ENCODE peak calls at places on chromosomes 12 and 14, in six cellular contexts. F is midbrain; R is activated T-helper 9 cell treated with anti-CD3 and anti-CD28 coated beads, Interleukin-2, amount 50 U/mL, for 16 hours; E is pancreas; Y is myocyte; Z is HT-29. S is an unnamed sample.

GRCh38 chr12:70648191-70648590 is 11.0 kb upstream of the PTPRB start:
- DNase-seq in Z (no peak), R (no peak), E (no peak), Y (peak; percentile 29), F (no peak), S (no peak)

GRCh38 chr14:49220492-49220891 is 365.7 kb downstream of the RPS29 start:
- DNase-seq in Y (no peak), F (no peak), E (no peak), Z (no peak), R (no peak), S (no peak)

GRCh38 chr14:71686677-71687076 is 245.6 kb upstream of the RGS6 start:
- DNase-seq in F (no peak), E (no peak), Y (no peak), R (no peak), Z (no peak), S (no peak)

GRCh38 chr12:81081726-81082125 is 3.8 kb downstream of the ACSS3 start:
- DNase-seq in Z (no peak), E (no peak), Y (no peak), R (no peak), F (no peak), S (no peak)

GRCh38 chr12:96132819-96133218 is 61.4 kb upstream of the ELK3 start:
- DNase-seq in R (no peak), E (no peak), Y (no peak), Z (peak; percentile 22), F (no peak), S (no peak)

GRCh38 chr14:73344304-73344703 is 107.0 kb downstream of the PAPLN start:
- DNase-seq in F (no peak), Y (no peak), Z (no peak), R (no peak), E (no peak), S (no peak)

GRCh38 chr12:68893741-68894140 is 39.2 kb downstream of the CPM start:
- DNase-seq in R (no peak), Z (no peak), Y (no peak), F (no peak), E (no peak), S (no peak)

GRCh38 chr14:80215756-80216581 is 4.7 kb upstream of the DIO2 start:
- DNase-seq in Z (no peak), Y (peak; percentile 98), R (no peak), E (no peak), F (no peak), S (peak; percentile 72)

GRCh38 chr14:92586966-92587365 is 73.4 kb downstream of the RIN3 start:
- DNase-seq in Z (no peak), R (no peak), Y (no peak), F (no peak), E (no peak), S (no peak)

GRCh38 chr14:21278632-21279031 is 1.3 kb upstream of the RPGRIP1 start:
- DNase-seq in Y (no peak), Z (no peak), F (no peak), R (no peak), E (no peak), S (peak; percentile 4)

GRCh38 chr12:57898308-57898970 is 42.9 kb upstream of the ATP23 start:
- DNase-seq in E (no peak), Y (peak; percentile 42), R (no peak), F (no peak), Z (no peak), S (no peak)

GRCh38 chr12:19893514-19893913 is 454.2 kb downstream of the AEBP2 start:
- DNase-seq in Z (no peak), E (no peak), F (no peak), R (no peak), Y (peak; percentile 28), S (no peak)

GRCh38 chr12:34397591-34398365 is 375.5 kb downstream of the ALG10 start:
- DNase-seq in E (peak; percentile 4), Y (no peak), Z (no peak), F (no peak), R (no peak), S (no peak)

GRCh38 chr12:104859144-104859543 is 98.9 kb downstream of the SLC41A2 start:
- DNase-seq in Z (no peak), E (no peak), F (no peak), Y (peak; percentile 65), R (no peak), S (no peak)

GRCh38 chr12:93698307-93699092 is 21.3 kb downstream of the CRADD start:
- DNase-seq in E (no peak), R (no peak), Y (peak; percentile 36), Z (no peak), F (no peak), S (no peak)

GRCh38 chr12:45644521-45644920 is 85.0 kb upstream of the ARID2 start:
- DNase-seq in R (no peak), Z (no peak), E (no peak), F (no peak), Y (peak; percentile 37), S (no peak)

GRCh38 chr12:125683748-125684381 is 618.6 kb downstream of the AACS start:
- DNase-seq in F (peak; percentile 2), Y (no peak), R (no peak), Z (no peak), E (peak; percentile 38), S (no peak)

GRCh38 chr14:105120056-105120455 is 48.5 kb downstream of the JAG2 start:
- DNase-seq in Y (no peak), E (no peak), R (no peak), F (no peak), Z (no peak), S (no peak)

GRCh38 chr12:75364918-75365317 is 26.0 kb upstream of the GLIPR1L2 start:
- DNase-seq in Y (peak; percentile 76), R (no peak), E (no peak), F (no peak), Z (no peak), S (no peak)

GRCh38 chr12:32891956-32892355 is 4.6 kb downstream of the PKP2 start:
- DNase-seq in F (no peak), Y (no peak), Z (peak; percentile 53), E (no peak), R (no peak), S (no peak)

GRCh38 chr14:39488600-39488999 is 56.4 kb upstream of the FBXO33 start:
- DNase-seq in Z (no peak), Y (peak; percentile 3), E (no peak), F (peak; percentile 5), R (no peak), S (no peak)

GRCh38 chr12:65695077-65695865 is 129.0 kb upstream of the HMGA2 start:
- DNase-seq in E (peak; percentile 50), F (no peak), Y (peak; percentile 92), Z (peak; percentile 95), R (no peak), S (no peak)

GRCh38 chr12:107791465-107792089 is 17.1 kb downstream of the ASCL4 start:
- DNase-seq in F (no peak), Y (no peak), R (no peak), Z (no peak), E (no peak), S (no peak)

GRCh38 chr14:32330356-32331226 is 1.5 kb downstream of the AKAP6 start:
- DNase-seq in E (no peak), R (no peak), Y (no peak), Z (no peak), F (peak; percentile 68), S (no peak)

S was measured in T1000.